ENCODE peak calls at places on chromosomes 7 and 10, in eight cellular contexts. C, Z, D, Y, J, K, V and M are unnamed samples.

GRCh38 chr10:46251857-46252847 is 34.6 kb upstream of the ANTXRL start:
- DNase-seq in C (no peak), Z (no peak), D (no peak), Y (no peak), J (no peak), K (no peak), V (no peak), M (no peak)

GRCh38 chr10:775245-776075 is 86.0 kb upstream of the DIP2C start:
- DNase-seq in C (no peak), Z (no peak), D (no peak), Y (no peak), J (no peak), K (peak), V (no peak), M (no peak)

GRCh38 chr10:86287422-86287793 is 79.2 kb downstream of the GRID1 start:
- DNase-seq in C (no peak), Z (no peak), D (no peak), Y (no peak), J (no peak), K (no peak), V (no peak), M (no peak)

GRCh38 chr10:101772017-101772894 is 3.7 kb downstream of the FGF8 start:
- DNase-seq in C (no peak), Z (no peak), D (no peak), Y (no peak), J (no peak), K (no peak), V (no peak), M (no peak)

GRCh38 chr7:21965318-21965717 is 19.6 kb upstream of the CDCA7L start:
- DNase-seq in C (no peak), Z (no peak), D (no peak), Y (no peak), J (no peak), K (no peak), V (no peak), M (no peak)

GRCh38 chr10:95392711-95393164 is 101.9 kb upstream of the PDLIM1 start:
- DNase-seq in C (peak), Z (no peak), D (no peak), Y (no peak), J (no peak), K (no peak), V (no peak), M (no peak)

GRCh38 chr10:24468281-24468751 is 255.4 kb downstream of the ARHGAP21 start:
- DNase-seq in C (no peak), Z (no peak), D (peak), Y (no peak), J (peak), K (no peak), V (no peak), M (no peak)

GRCh38 chr7:94295805-94296204 is 98.9 kb upstream of the COL1A2 start:
- DNase-seq in C (no peak), Z (no peak), D (no peak), Y (no peak), J (no peak), K (no peak), V (no peak), M (no peak)

GRCh38 chr7:124201768-124202349 is 169.0 kb upstream of the TMEM229A start:
- DNase-seq in C (no peak), Z (no peak), D (no peak), Y (no peak), J (no peak), K (no peak), V (no peak), M (no peak)

GRCh38 chr7:129262333-129262732 is 37.5 kb downstream of the AHCYL2 start:
- DNase-seq in C (peak), Z (no peak), D (no peak), Y (no peak), J (no peak), K (no peak), V (no peak), M (no peak)

GRCh38 chr7:93646538-93646937 is 72.0 kb upstream of the CALCR start:
- DNase-seq in C (no peak), Z (no peak), D (no peak), Y (no peak), J (no peak), K (no peak), V (no peak), M (no peak)

GRCh38 chr10:63586048-63586447 is 64.8 kb downstream of the REEP3 start:
- DNase-seq in C (no peak), Z (no peak), D (no peak), Y (no peak), J (no peak), K (peak), V (no peak), M (peak)

GRCh38 chr10:118851062-118852035 is 96.6 kb upstream of the CACUL1 start:
- DNase-seq in C (no peak), Z (no peak), D (no peak), Y (no peak), J (no peak), K (no peak), V (no peak), M (peak)

GRCh38 chr10:95411635-95412034 is 120.8 kb upstream of the PDLIM1 start:
- DNase-seq in C (no peak), Z (no peak), D (no peak), Y (no peak), J (no peak), K (no peak), V (no peak), M (no peak)

GRCh38 chr7:130366561-130366960 is 13.7 kb upstream of the CPA1 start:
- DNase-seq in C (no peak), Z (no peak), D (no peak), Y (no peak), J (no peak), K (no peak), V (no peak), M (no peak)

GRCh38 chr10:90817173-90817889 is 40.5 kb downstream of the HTR7 start:
- DNase-seq in C (no peak), Z (no peak), D (no peak), Y (no peak), J (no peak), K (peak), V (no peak), M (peak)

GRCh38 chr7:26440993-26441636 is 149.5 kb downstream of the SNX10 start:
- DNase-seq in C (no peak), Z (no peak), D (no peak), Y (no peak), J (no peak), K (no peak), V (no peak), M (no peak)

GRCh38 chr10:79239275-79239779 is 107.9 kb upstream of the PPIF start:
- DNase-seq in C (no peak), Z (no peak), D (peak), Y (no peak), J (peak), K (no peak), V (no peak), M (peak)

GRCh38 chr10:8039323-8039922 is 15.1 kb upstream of the GATA3 start:
- DNase-seq in C (no peak), Z (no peak), D (no peak), Y (no peak), J (no peak), K (no peak), V (no peak), M (no peak)

DNA sequence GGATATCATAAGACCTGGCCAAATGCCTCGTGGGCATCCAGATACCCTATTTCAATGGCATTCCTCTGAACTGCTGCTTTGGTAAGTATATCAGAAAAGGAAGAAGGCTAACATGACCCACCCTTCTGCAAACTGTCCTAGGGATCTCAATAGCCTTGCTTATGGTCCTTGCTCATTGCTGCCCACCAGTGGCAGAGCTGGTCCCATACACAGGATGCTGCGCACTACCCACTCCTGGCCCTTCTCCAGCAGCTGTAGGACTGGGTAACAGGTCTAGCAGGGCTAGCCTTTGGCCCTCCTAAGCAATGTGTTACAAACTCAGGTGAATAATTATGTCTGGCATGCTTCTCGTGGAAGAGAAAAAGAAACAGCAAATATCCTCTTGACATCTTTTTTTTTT is 72.5 kb downstream of the C10orf90 start:
- DNase-seq in C (no peak), Z (peak), D (peak), Y (peak), J (no peak), K (peak), V (peak), M (no peak)
- TF ChIP-seq CTCF in C (peak), Z (no peak), D (peak), Y (peak), J (peak), K (no peak), V (peak), M (peak)

DNA sequence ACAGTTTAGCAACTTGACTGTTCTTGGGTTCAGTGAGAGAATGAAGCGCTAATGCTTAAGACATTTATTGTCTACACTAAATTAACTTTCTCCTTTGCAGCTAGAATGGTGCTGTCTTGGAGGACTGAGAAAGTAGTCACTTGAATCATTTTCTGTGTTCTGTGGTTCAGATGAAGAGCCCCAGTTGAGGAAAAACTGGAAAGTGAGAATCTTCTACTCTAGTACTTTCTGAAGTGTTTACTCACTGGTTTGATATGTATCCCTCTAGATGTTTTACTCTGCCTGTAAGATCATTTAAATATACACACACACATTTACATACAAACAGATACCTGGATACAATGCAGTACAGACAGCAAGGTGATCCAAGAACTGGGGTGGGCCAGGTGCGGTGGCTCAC is 308.1 kb downstream of the CAMK1D start:
- DNase-seq in C (no peak), Z (no peak), D (no peak), Y (no peak), J (no peak), K (no peak), V (no peak), M (no peak)
- H3K27ac ChIP-seq in C (no peak), Z (no peak), D (no peak), Y (no peak), J (no peak), K (no peak), V (no peak), M (no peak)

DNA sequence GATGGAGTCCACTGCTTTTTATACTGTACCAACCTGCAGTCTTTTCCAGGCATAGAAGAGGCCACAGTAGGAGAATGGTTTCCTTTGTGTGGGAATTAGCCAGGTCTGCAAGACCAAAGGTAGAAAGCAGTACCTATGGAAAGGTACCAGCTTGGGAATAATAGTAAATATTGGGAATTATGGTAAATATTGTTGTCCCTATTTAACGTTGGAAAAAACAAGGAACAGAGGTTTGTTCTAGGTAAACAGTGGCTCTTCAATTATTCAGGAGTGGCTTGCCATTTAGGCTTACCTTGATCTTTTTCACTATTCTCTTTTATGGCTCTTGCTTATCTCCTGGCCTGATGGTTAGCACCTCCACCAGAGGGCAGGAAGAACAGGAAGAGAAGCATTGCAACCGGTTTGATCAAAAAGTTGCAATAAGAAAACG is 43.9 kb upstream of the GSAP start:
- DNase-seq in C (no peak), Z (peak), D (no peak), Y (peak), J (no peak), K (no peak), V (no peak), M (no peak)
- TF ChIP-seq CTCF in C (peak), Z (peak), D (peak), Y (peak), J (no peak), K (no peak), V (peak), M (peak)

GRCh38 chr7:3027005-3027404 is 16.7 kb downstream of the CARD11 start:
- DNase-seq in C (no peak), Z (no peak), D (no peak), Y (no peak), J (no peak), K (no peak), V (no peak), M (no peak)

GRCh38 chr7:3028071-3028766 is 15.4 kb downstream of the CARD11 start:
- DNase-seq in C (no peak), Z (peak), D (peak), Y (no peak), J (peak), K (peak), V (peak), M (peak)

GRCh38 chr7:3029138-3029537 is 14.5 kb downstream of the CARD11 start:
- DNase-seq in C (no peak), Z (no peak), D (no peak), Y (no peak), J (no peak), K (no peak), V (no peak), M (no peak)

GRCh38 chr7:3027455-3027854 is 16.2 kb downstream of the CARD11 start:
- DNase-seq in C (no peak), Z (no peak), D (no peak), Y (no peak), J (no peak), K (no peak), V (no peak), M (peak)

DNA sequence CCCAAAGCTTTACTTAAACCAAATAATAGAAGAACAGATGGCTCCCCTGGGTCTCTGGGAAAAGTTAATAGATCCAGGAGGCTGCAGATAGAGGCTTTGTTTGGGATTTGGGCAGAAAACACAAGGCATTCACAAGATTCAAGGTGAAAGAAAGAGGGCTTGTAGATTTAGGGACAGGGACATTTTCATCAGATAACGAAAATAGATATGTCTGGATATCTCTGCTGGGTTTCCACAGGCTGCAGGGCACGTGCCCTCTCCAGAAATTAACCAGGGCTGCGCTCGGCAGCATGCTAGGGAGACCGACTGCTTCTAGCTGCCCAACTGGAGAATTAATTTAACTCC is 14.9 kb downstream of the CARD11 start:
- DNase-seq in C (no peak), Z (no peak), D (no peak), Y (no peak), J (no peak), K (no peak), V (no peak), M (no peak)
- H3K27ac ChIP-seq in C (no peak), Z (no peak), D (no peak), Y (no peak), J (no peak), K (no peak), V (no peak), M (no peak)

GRCh38 chr7:117399820-117400422 is 27.4 kb downstream of the ASZ1 start:
- DNase-seq in C (peak), Z (no peak), D (no peak), Y (no peak), J (no peak), K (peak), V (no peak), M (no peak)
- TF ChIP-seq CTCF in C (peak), Z (peak), D (peak), Y (peak), J (peak), K (peak), V (peak), M (peak)

DNA sequence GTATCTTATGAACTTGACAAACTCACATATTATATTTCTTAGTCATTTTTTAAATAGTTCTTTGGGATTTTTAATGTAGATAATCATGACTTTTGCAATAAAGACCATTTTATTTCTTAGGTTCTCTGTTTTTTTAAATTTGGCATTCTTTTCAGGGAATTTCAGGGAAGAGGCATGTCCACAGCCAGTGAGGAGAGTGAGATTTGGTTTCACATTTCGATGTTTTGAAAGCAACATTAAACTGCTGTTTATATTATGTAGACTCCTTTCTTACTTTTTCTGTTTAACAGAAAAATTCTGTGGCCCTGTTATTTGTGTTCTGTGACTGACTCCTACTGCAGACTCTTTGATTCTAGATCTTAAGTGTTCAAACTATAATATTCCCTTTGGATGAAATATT is 153.7 kb downstream of the FAM107B start:
- DNase-seq in C (no peak), Z (no peak), D (no peak), Y (no peak), J (no peak), K (no peak), V (no peak), M (no peak)
- H3K27ac ChIP-seq in C (no peak), Z (no peak), D (no peak), Y (no peak), J (no peak), K (no peak), V (no peak), M (no peak)

GRCh38 chr10:15244635-15245197 is 76.2 kb upstream of the NMT2 start:
- DNase-seq in C (no peak), Z (no peak), D (no peak), Y (no peak), J (no peak), K (no peak), V (no peak), M (no peak)

GRCh38 chr10:15245530-15245929 is 77.0 kb upstream of the NMT2 start:
- DNase-seq in C (no peak), Z (no peak), D (no peak), Y (peak), J (no peak), K (no peak), V (no peak), M (no peak)
- TF ChIP-seq CTCF in C (peak), Z (no peak), D (peak), Y (peak), J (no peak), K (no peak), V (peak), M (peak)

GRCh38 chr7:90788057-90788456 is 191.9 kb downstream of the CDK14 start:
- DNase-seq in C (no peak), Z (no peak), D (no peak), Y (no peak), J (no peak), K (no peak), V (no peak), M (no peak)
- H3K27ac ChIP-seq in C (no peak), Z (no peak), D (no peak), Y (no peak), J (no peak), K (no peak), V (no peak), M (no peak)

GRCh38 chr7:42739591-42739990 is 172.3 kb downstream of the C7orf25 start:
- DNase-seq in C (no peak), Z (no peak), D (no peak), Y (no peak), J (peak), K (no peak), V (no peak), M (no peak)

GRCh38 chr7:42740410-42740809 is 171.5 kb downstream of the C7orf25 start:
- DNase-seq in C (no peak), Z (no peak), D (no peak), Y (no peak), J (no peak), K (no peak), V (no peak), M (no peak)

GRCh38 chr7:42735081-42735480 is 176.8 kb downstream of the C7orf25 start:
- DNase-seq in C (no peak), Z (no peak), D (no peak), Y (no peak), J (no peak), K (no peak), V (no peak), M (no peak)

GRCh38 chr7:42734568-42734967 is 177.3 kb downstream of the C7orf25 start:
- DNase-seq in C (no peak), Z (no peak), D (no peak), Y (no peak), J (no peak), K (no peak), V (no peak), M (no peak)

GRCh38 chr7:42736931-42737330 is 174.9 kb downstream of the C7orf25 start:
- DNase-seq in C (no peak), Z (no peak), D (no peak), Y (no peak), J (no peak), K (peak), V (no peak), M (no peak)
- TF ChIP-seq CTCF in C (no peak), Z (no peak), D (no peak), Y (no peak), J (no peak), K (no peak), V (no peak), M (peak)